ENCODE peak calls at places on chromosome 21, in five cellular contexts. One of them, this sample, is unnamed.

GRCh38 chr21:34185051-34185750 is 111.8 kb downstream of the MRPS6 start:
- DNase-seq in pancreas: no peak
- DNase-seq in psoas muscle: no peak
- DNase-seq in IMR-90: no peak
- DNase-seq in H1: no peak
- DNase-seq in this sample: no peak

GRCh38 chr21:25171438-25171837 is 435.8 kb downstream of the MRPL39 start:
- DNase-seq in pancreas: no peak
- DNase-seq in psoas muscle: no peak
- DNase-seq in IMR-90: peak; percentile 15
- DNase-seq in H1: no peak
- DNase-seq in this sample: no peak

GRCh38 chr21:19935459-19935858 is 1062.8 kb upstream of the NCAM2 start:
- DNase-seq in pancreas: no peak
- DNase-seq in psoas muscle: no peak
- DNase-seq in IMR-90: no peak
- DNase-seq in H1: no peak
- DNase-seq in this sample: no peak

GRCh38 chr21:17793675-17794123 is 25.5 kb downstream of the C21orf91 start:
- DNase-seq in pancreas: no peak
- DNase-seq in psoas muscle: no peak
- DNase-seq in IMR-90: peak; percentile 70
- DNase-seq in H1: no peak
- DNase-seq in this sample: no peak

GRCh38 chr21:43874085-43874785 is 9.2 kb downstream of the AGPAT3 start:
- DNase-seq in pancreas: no peak
- DNase-seq in psoas muscle: no peak
- DNase-seq in IMR-90: no peak
- DNase-seq in H1: no peak
- DNase-seq in this sample: no peak

GRCh38 chr21:33578959-33579542 is 9.4 kb downstream of the DONSON start:
- DNase-seq in pancreas: no peak
- DNase-seq in psoas muscle: no peak
- DNase-seq in IMR-90: peak; percentile 58
- DNase-seq in H1: no peak
- DNase-seq in this sample: no peak

GRCh38 chr21:34190576-34191301 is 117.4 kb downstream of the MRPS6 start:
- DNase-seq in pancreas: no peak
- DNase-seq in psoas muscle: no peak
- DNase-seq in IMR-90: no peak
- DNase-seq in H1: no peak
- DNase-seq in this sample: no peak

GRCh38 chr21:31892686-31893085 is 19.9 kb downstream of the HUNK start:
- DNase-seq in pancreas: no peak
- DNase-seq in psoas muscle: no peak
- DNase-seq in IMR-90: no peak
- DNase-seq in H1: no peak
- DNase-seq in this sample: no peak

GRCh38 chr21:31623664-31624063 is 35.8 kb upstream of the SOD1 start:
- DNase-seq in pancreas: no peak
- DNase-seq in psoas muscle: no peak
- DNase-seq in IMR-90: no peak
- DNase-seq in H1: no peak
- DNase-seq in this sample: no peak

GRCh38 chr21:41453198-41453597 is 27.2 kb downstream of the MX1 start:
- DNase-seq in pancreas: no peak
- DNase-seq in psoas muscle: no peak
- DNase-seq in IMR-90: no peak
- DNase-seq in H1: no peak
- DNase-seq in this sample: no peak

GRCh38 chr21:35204850-35205564 is 155.9 kb upstream of the RUNX1 start:
- DNase-seq in pancreas: peak; percentile 75
- DNase-seq in psoas muscle: peak; percentile 72
- DNase-seq in IMR-90: peak; percentile 98
- DNase-seq in H1: no peak
- DNase-seq in this sample: peak; percentile 66
- TF ChIP-seq CTCF in pancreas: no peak
- TF ChIP-seq CTCF in psoas muscle: no peak
- TF ChIP-seq CTCF in IMR-90: peak; percentile 44
- TF ChIP-seq CTCF in H1: no peak
- TF ChIP-seq CTCF in this sample: no peak

DNA sequence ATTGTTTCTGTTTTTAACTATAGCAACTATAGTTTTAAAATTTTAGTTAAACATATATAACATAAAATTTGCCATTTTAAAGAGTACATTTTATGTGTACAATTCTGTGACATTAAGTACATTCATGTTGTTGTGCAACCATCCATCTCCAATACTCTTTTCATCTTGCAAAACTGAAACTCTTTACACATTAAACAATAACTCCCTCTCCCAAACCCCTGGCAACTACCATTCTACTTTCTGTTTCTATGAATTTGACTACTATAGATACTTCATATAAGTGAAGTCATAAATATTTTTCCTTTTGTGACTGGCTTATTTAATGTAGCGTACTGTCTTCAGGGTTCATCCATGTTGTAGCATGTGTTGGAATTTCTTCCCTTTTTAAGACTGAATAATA is 25.9 kb downstream of the PCBP3 start:
- DNase-seq in pancreas: no peak
- DNase-seq in psoas muscle: no peak
- DNase-seq in IMR-90: no peak
- DNase-seq in H1: no peak
- DNase-seq in this sample: no peak
- H3K27ac ChIP-seq in pancreas: no peak overlapping the region
- H3K27ac ChIP-seq in psoas muscle: no peak overlapping the region
- H3K27ac ChIP-seq in IMR-90: no peak overlapping the region
- H3K27ac ChIP-seq in H1: no peak overlapping the region
- H3K27ac ChIP-seq in this sample: no peak overlapping the region

GRCh38 chr21:45098867-45099266 is 24.5 kb downstream of the ADARB1 start:
- DNase-seq in pancreas: no peak
- DNase-seq in psoas muscle: no peak
- DNase-seq in IMR-90: no peak
- DNase-seq in H1: no peak
- DNase-seq in this sample: no peak
- TF ChIP-seq CTCF in pancreas: no peak
- TF ChIP-seq CTCF in psoas muscle: peak; percentile 33
- TF ChIP-seq CTCF in IMR-90: peak; percentile 22
- TF ChIP-seq CTCF in H1: peak; percentile 41
- TF ChIP-seq CTCF in this sample: no peak

GRCh38 chr21:16258834-16259611 is 529.2 kb downstream of the USP25 start:
- DNase-seq in pancreas: no peak
- DNase-seq in psoas muscle: no peak
- DNase-seq in IMR-90: no peak
- DNase-seq in H1: no peak
- DNase-seq in this sample: no peak
- H3K27ac ChIP-seq in pancreas: no peak overlapping the region
- H3K27ac ChIP-seq in psoas muscle: peak overlapping the region; percentile 82
- H3K27ac ChIP-seq in IMR-90: no peak overlapping the region
- H3K27ac ChIP-seq in H1: no peak overlapping the region
- H3K27ac ChIP-seq in this sample: no peak overlapping the region

DNA sequence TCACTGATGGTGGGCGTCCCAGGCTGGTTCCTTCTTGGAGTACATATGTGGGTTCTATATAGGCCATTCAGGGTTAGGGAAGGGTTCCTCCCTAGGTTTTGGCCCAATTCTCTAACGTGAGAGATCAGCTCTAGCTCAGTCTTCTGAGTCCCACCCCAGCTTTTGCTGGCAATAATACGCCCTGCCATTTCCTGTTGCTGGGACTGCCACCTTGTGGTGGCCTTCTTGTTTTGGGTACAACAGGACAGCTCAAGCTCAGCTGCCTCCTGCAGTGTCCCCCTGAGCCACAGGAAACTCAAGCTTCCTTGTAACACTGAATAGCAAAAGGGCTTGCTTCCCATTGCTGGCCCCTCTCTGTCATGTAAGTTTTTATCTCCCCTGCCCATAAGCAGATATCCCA is 77.8 kb downstream of the BACH1 start:
- DNase-seq in pancreas: no peak
- DNase-seq in psoas muscle: peak; percentile 36
- DNase-seq in IMR-90: no peak
- DNase-seq in H1: peak; percentile 67
- DNase-seq in this sample: peak; percentile 31
- TF ChIP-seq CTCF in pancreas: no peak
- TF ChIP-seq CTCF in psoas muscle: peak; percentile 44
- TF ChIP-seq CTCF in IMR-90: peak; percentile 26
- TF ChIP-seq CTCF in H1: peak; percentile 76
- TF ChIP-seq CTCF in this sample: peak; percentile 11

This sample was measured in lung.